ENCODE peak calls at places on chromosomes 13 and 19, in four cellular contexts. O is mesenteric fat pad, Y is islet precursor cell, D is body of pancreas. A is an unnamed sample.

GRCh38 chr13:22455036-22455435 is 725.7 kb upstream of the SGCG start:
- DNase-seq in O (no peak), Y (no peak), D (no peak), A (no peak)

GRCh38 chr19:31064486-31064885 is 284.8 kb downstream of the TSHZ3 start:
- DNase-seq in O (no peak), Y (no peak), D (no peak), A (no peak)

GRCh38 chr13:46321494-46322225 is 65.4 kb downstream of the RUBCNL start:
- DNase-seq in O (no peak), Y (peak; percentile 74), D (peak; percentile 50), A (peak; percentile 68)

GRCh38 chr13:48902421-48902820 is 73.3 kb upstream of the FNDC3A start:
- DNase-seq in O (no peak), Y (peak; percentile 86), D (no peak), A (peak; percentile 63)

GRCh38 chr19:5877427-5877826 is 7.1 kb upstream of the FUT5 start:
- DNase-seq in O (no peak), Y (no peak), D (no peak), A (no peak)

GRCh38 chr19:8413593-8413923 is 453 bp downstream of the MARCHF2 start:
- DNase-seq in O (no peak), Y (no peak), D (no peak), A (no peak)

GRCh38 chr19:13825489-13826475 is 30.5 kb downstream of the ZSWIM4 start:
- DNase-seq in O (no peak), Y (peak; percentile 82), D (no peak), A (peak; percentile 50)

GRCh38 chr13:111904166-111904565 is 162.8 kb upstream of the SOX1 start:
- DNase-seq in O (no peak), Y (peak; percentile 34), D (no peak), A (no peak)

GRCh38 chr19:291561-292280 is 518 bp upstream of the PLPP2 start:
- DNase-seq in O (no peak), Y (no peak), D (no peak), A (no peak)

GRCh38 chr13:42996584-42996983 is 4.5 kb upstream of the EPSTI1 start:
- DNase-seq in O (no peak), Y (no peak), D (no peak), A (peak; percentile 91)

GRCh38 chr19:5536337-5536894 is 31.3 kb downstream of the TINCR start:
- DNase-seq in O (no peak), Y (peak; percentile 95), D (peak; percentile 70), A (peak; percentile 73)

GRCh38 chr19:45179063-45179847 is 671 bp downstream of the BLOC1S3 start:
- DNase-seq in O (no peak), Y (peak; percentile 68), D (peak; percentile 44), A (peak; percentile 42)

GRCh38 chr13:38856065-38856464 is 134.6 kb downstream of the STOML3 start:
- DNase-seq in O (no peak), Y (no peak), D (no peak), A (no peak)

GRCh38 chr13:69857188-69857821 is 250.3 kb upstream of the ATXN8OS start:
- DNase-seq in O (no peak), Y (no peak), D (no peak), A (peak; percentile 63)

GRCh38 chr19:32870154-32870573 is 597 bp upstream of the SLC7A9 start:
- DNase-seq in O (peak; percentile 88), Y (peak; percentile 92), D (no peak), A (no peak)

GRCh38 chr19:23804676-23805075 is 46.0 kb upstream of the ZNF681 start:
- DNase-seq in O (no peak), Y (no peak), D (no peak), A (no peak)

GRCh38 chr19:55196803-55197202 is 12.5 kb downstream of the PTPRH start:
- DNase-seq in O (no peak), Y (no peak), D (no peak), A (no peak)

GRCh38 chr19:41626877-41627276 is at the start of gene CEACAM4:
- DNase-seq in O (no peak), Y (peak; percentile 39), D (no peak), A (no peak)

GRCh38 chr19:4694211-4694987 is 24.3 kb upstream of the MYDGF start:
- DNase-seq in O (no peak), Y (peak; percentile 70), D (no peak), A (peak; percentile 100)

GRCh38 chr13:60627071-60627686 is 230.2 kb downstream of the TDRD3 start:
- DNase-seq in O (no peak), Y (peak; percentile 82), D (peak; percentile 16), A (peak; percentile 58)

GRCh38 chr19:51783373-51783772 is 11.6 kb upstream of the FPR3 start:
- DNase-seq in O (no peak), Y (no peak), D (no peak), A (peak; percentile 60)

GRCh38 chr13:75458696-75459422 is 23.1 kb downstream of the TBC1D4 start:
- DNase-seq in O (no peak), Y (no peak), D (peak; percentile 73), A (no peak)

GRCh38 chr19:47646924-47647323 is 38.0 kb downstream of the BICRA start:
- DNase-seq in O (no peak), Y (no peak), D (no peak), A (no peak)

GRCh38 chr19:3804429-3804828 is 18.2 kb upstream of the MATK start:
- DNase-seq in O (no peak), Y (no peak), D (no peak), A (no peak)

GRCh38 chr13:93690139-93690538 is 463.5 kb downstream of the GPC6 start:
- DNase-seq in O (no peak), Y (no peak), D (no peak), A (peak; percentile 50)

GRCh38 chr19:14475251-14476073 is at the start of gene PTGER1:
- DNase-seq in O (no peak), Y (peak; percentile 77), D (no peak), A (no peak)

GRCh38 chr13:28356506-28357064 is 138.3 kb downstream of the FLT1 start:
- DNase-seq in O (no peak), Y (no peak), D (no peak), A (no peak)

GRCh38 chr19:4375164-4375619 is 25.2 kb downstream of the SH3GL1 start:
- DNase-seq in O (no peak), Y (peak; percentile 99), D (peak; percentile 65), A (peak; percentile 80)

GRCh38 chr13:110463876-110464510 is 97.5 kb downstream of the RAB20 start:
- DNase-seq in O (no peak), Y (no peak), D (no peak), A (no peak)

GRCh38 chr19:5953680-5954213 is 24.2 kb downstream of the RANBP3 start:
- DNase-seq in O (no peak), Y (no peak), D (no peak), A (no peak)

GRCh38 chr13:98103942-98104880 is 38.7 kb upstream of the FARP1 start:
- DNase-seq in O (no peak), Y (peak; percentile 38), D (no peak), A (peak; percentile 14)

GRCh38 chr19:40596608-40597328 is 4.4 kb upstream of the LTBP4 start:
- DNase-seq in O (no peak), Y (peak; percentile 87), D (peak; percentile 58), A (peak; percentile 58)

GRCh38 chr13:91409661-91410060 is 11.2 kb downstream of the GPC5 start:
- DNase-seq in O (no peak), Y (no peak), D (no peak), A (no peak)

A was measured in MCF 10A.